ENCODE peak calls at places on chromosome 22, in six cellular contexts. One of them, this sample, is unnamed.

GRCh38 chr22:27850000-27850465 is 48.5 kb upstream of the MN1 start:
- DNase-seq in endothelial cell: no peak
- DNase-seq in psoas muscle: no peak
- DNase-seq in AG10803: peak
- DNase-seq in tibial nerve: peak
- DNase-seq in Peyer's patch: no peak
- DNase-seq in this sample: no peak

GRCh38 chr22:29700949-29701927 is 18.6 kb upstream of the CABP7 start:
- DNase-seq in endothelial cell: peak
- DNase-seq in psoas muscle: no peak
- DNase-seq in AG10803: no peak
- DNase-seq in tibial nerve: no peak
- DNase-seq in Peyer's patch: no peak
- DNase-seq in this sample: no peak

GRCh38 chr22:39501644-39502108 is 414 bp upstream of the MIEF1 start:
- DNase-seq in endothelial cell: no peak
- DNase-seq in psoas muscle: no peak
- DNase-seq in AG10803: no peak
- DNase-seq in tibial nerve: no peak
- DNase-seq in Peyer's patch: no peak
- DNase-seq in this sample: no peak

GRCh38 chr22:28822930-28823481 is 22.6 kb upstream of the XBP1 start:
- DNase-seq in endothelial cell: no peak
- DNase-seq in psoas muscle: no peak
- DNase-seq in AG10803: no peak
- DNase-seq in tibial nerve: no peak
- DNase-seq in Peyer's patch: no peak
- DNase-seq in this sample: no peak

GRCh38 chr22:48951836-48952235 is 875.8 kb downstream of the BRD1 start:
- DNase-seq in endothelial cell: no peak
- DNase-seq in psoas muscle: no peak
- DNase-seq in AG10803: no peak
- DNase-seq in tibial nerve: no peak
- DNase-seq in Peyer's patch: no peak
- DNase-seq in this sample: no peak

GRCh38 chr22:48245119-48245485 is 1482.7 kb downstream of the TBC1D22A start:
- DNase-seq in endothelial cell: no peak
- DNase-seq in psoas muscle: no peak
- DNase-seq in AG10803: no peak
- DNase-seq in tibial nerve: no peak
- DNase-seq in Peyer's patch: no peak
- DNase-seq in this sample: no peak

GRCh38 chr22:30390974-30391691 is 3.9 kb upstream of the RNF215 start:
- DNase-seq in endothelial cell: peak
- DNase-seq in psoas muscle: peak
- DNase-seq in AG10803: peak
- DNase-seq in tibial nerve: no peak
- DNase-seq in Peyer's patch: peak
- DNase-seq in this sample: peak

GRCh38 chr22:26168934-26169311 is 339 bp upstream of the SEZ6L start:
- DNase-seq in endothelial cell: no peak
- DNase-seq in psoas muscle: peak
- DNase-seq in AG10803: no peak
- DNase-seq in tibial nerve: no peak
- DNase-seq in Peyer's patch: no peak
- DNase-seq in this sample: no peak

GRCh38 chr22:41782751-41783150 is 17.7 kb upstream of the CCDC134 start:
- DNase-seq in endothelial cell: no peak
- DNase-seq in psoas muscle: no peak
- DNase-seq in AG10803: no peak
- DNase-seq in tibial nerve: no peak
- DNase-seq in Peyer's patch: no peak
- DNase-seq in this sample: peak

GRCh38 chr22:31583861-31584485 is 78.0 kb downstream of the PISD start:
- DNase-seq in endothelial cell: no peak
- DNase-seq in psoas muscle: no peak
- DNase-seq in AG10803: peak
- DNase-seq in tibial nerve: no peak
- DNase-seq in Peyer's patch: no peak
- DNase-seq in this sample: no peak

GRCh38 chr22:46917702-46918101 is 155.3 kb downstream of the TBC1D22A start:
- DNase-seq in endothelial cell: no peak
- DNase-seq in psoas muscle: no peak
- DNase-seq in AG10803: no peak
- DNase-seq in tibial nerve: no peak
- DNase-seq in Peyer's patch: no peak
- DNase-seq in this sample: no peak

GRCh38 chr22:29108137-29108536 is 35.3 kb downstream of the KREMEN1 start:
- DNase-seq in endothelial cell: no peak
- DNase-seq in psoas muscle: no peak
- DNase-seq in AG10803: peak
- DNase-seq in tibial nerve: no peak
- DNase-seq in Peyer's patch: no peak
- DNase-seq in this sample: no peak

GRCh38 chr22:40753114-40753513 is 66.0 kb downstream of the SLC25A17 start:
- DNase-seq in endothelial cell: no peak
- DNase-seq in psoas muscle: no peak
- DNase-seq in AG10803: no peak
- DNase-seq in tibial nerve: no peak
- DNase-seq in Peyer's patch: no peak
- DNase-seq in this sample: no peak

GRCh38 chr22:41446639-41447434 is at the start of gene TOB2:
- DNase-seq in endothelial cell: peak
- DNase-seq in psoas muscle: peak
- DNase-seq in AG10803: peak
- DNase-seq in tibial nerve: peak
- DNase-seq in Peyer's patch: peak
- DNase-seq in this sample: peak

GRCh38 chr22:43878079-43878795 is 13.6 kb downstream of the PNPLA5 start:
- DNase-seq in endothelial cell: no peak
- DNase-seq in psoas muscle: no peak
- DNase-seq in AG10803: no peak
- DNase-seq in tibial nerve: no peak
- DNase-seq in Peyer's patch: peak
- DNase-seq in this sample: no peak

GRCh38 chr22:46661221-46661851 is 41.1 kb downstream of the GRAMD4 start:
- DNase-seq in endothelial cell: no peak
- DNase-seq in psoas muscle: no peak
- DNase-seq in AG10803: no peak
- DNase-seq in tibial nerve: no peak
- DNase-seq in Peyer's patch: no peak
- DNase-seq in this sample: no peak

DNA sequence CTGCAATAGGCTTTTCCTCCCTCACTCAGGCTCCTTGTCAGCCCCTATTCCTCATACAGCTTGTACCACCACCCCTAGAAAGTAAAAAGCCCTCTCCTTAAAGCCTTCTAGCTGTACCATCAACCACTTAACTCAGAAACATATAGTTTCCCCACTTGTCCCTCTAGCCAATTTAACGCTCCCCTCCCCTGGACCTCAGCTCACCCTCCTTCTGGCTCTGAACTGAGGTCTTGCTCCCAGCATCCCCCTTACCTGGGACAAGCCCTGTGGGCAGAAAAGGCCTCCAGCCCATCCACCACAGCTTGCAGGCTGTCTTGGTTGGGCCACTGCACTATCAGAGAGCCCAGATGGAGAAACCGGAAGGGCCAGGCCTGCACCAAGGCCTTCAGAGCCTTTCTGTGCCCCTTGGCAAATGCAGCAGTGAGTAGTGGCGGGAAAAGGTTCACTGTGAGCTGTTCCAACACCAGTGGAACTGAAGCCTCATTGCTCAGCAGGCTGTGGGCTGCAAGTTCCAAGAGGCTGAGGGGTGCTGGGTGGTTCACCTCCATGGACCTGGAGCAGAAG is 12.4 kb upstream of the TOP3B start:
- DNase-seq in endothelial cell: no peak
- DNase-seq in psoas muscle: no peak
- DNase-seq in AG10803: no peak
- DNase-seq in tibial nerve: no peak
- DNase-seq in Peyer's patch: no peak
- DNase-seq in this sample: no peak
- TF ChIP-seq CTCF in endothelial cell: no peak
- TF ChIP-seq CTCF in psoas muscle: no peak
- TF ChIP-seq CTCF in AG10803: no peak
- TF ChIP-seq CTCF in tibial nerve: no peak
- TF ChIP-seq CTCF in Peyer's patch: no peak
- TF ChIP-seq CTCF in this sample: no peak

DNA sequence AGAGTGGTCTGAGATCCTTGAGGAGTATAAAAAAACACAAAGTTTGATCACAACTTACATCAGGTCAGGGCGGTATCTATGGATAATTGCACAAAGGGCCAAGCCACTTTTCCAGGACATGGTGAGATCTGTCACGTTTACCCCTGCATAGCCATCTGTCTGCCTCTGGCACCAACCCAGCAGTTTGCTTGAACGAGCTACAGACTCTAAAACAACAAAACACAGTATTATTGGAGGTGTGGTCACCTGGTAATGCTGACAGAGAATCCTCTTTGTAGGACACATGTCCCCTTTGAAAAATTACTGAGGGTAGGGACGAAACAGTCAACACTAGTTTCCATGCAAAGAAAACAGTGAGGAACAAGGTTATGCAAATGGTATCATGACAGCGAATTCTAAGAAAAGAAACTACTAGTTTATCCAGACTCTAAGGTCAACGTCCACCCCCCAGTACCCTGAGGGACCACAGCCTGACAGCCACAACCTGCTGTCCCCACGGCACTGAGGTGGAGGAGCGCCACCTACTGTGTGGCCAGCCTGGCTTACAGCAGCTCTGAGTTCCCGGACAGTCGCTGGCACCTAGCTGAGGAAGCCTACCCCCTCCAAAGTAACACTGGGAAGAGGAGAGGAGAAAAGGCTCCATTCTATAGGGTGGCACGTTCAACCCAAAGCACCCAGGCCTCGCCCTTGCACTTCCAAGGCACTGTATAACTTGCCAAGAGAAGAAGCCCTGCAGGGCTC is 117.3 kb upstream of the BID start:
- DNase-seq in endothelial cell: peak
- DNase-seq in psoas muscle: peak
- DNase-seq in AG10803: no peak
- DNase-seq in tibial nerve: no peak
- DNase-seq in Peyer's patch: peak
- DNase-seq in this sample: no peak
- TF ChIP-seq CTCF in endothelial cell: no peak
- TF ChIP-seq CTCF in psoas muscle: peak
- TF ChIP-seq CTCF in AG10803: peak
- TF ChIP-seq CTCF in tibial nerve: peak
- TF ChIP-seq CTCF in Peyer's patch: peak
- TF ChIP-seq CTCF in this sample: no peak

GRCh38 chr22:24517446-24517845 is 22.3 kb downstream of the UPB1 start:
- DNase-seq in endothelial cell: no peak
- DNase-seq in psoas muscle: no peak
- DNase-seq in AG10803: no peak
- DNase-seq in tibial nerve: no peak
- DNase-seq in Peyer's patch: no peak
- DNase-seq in this sample: no peak

GRCh38 chr22:24515025-24515338 is 19.9 kb downstream of the UPB1 start:
- DNase-seq in endothelial cell: no peak
- DNase-seq in psoas muscle: no peak
- DNase-seq in AG10803: no peak
- DNase-seq in tibial nerve: no peak
- DNase-seq in Peyer's patch: no peak
- DNase-seq in this sample: no peak

GRCh38 chr22:24514241-24515024 is 19.3 kb downstream of the UPB1 start:
- DNase-seq in endothelial cell: no peak
- DNase-seq in psoas muscle: no peak
- DNase-seq in AG10803: no peak
- DNase-seq in tibial nerve: no peak
- DNase-seq in Peyer's patch: peak
- DNase-seq in this sample: no peak

GRCh38 chr22:24518228-24518627 is 23.1 kb downstream of the UPB1 start:
- DNase-seq in endothelial cell: no peak
- DNase-seq in psoas muscle: no peak
- DNase-seq in AG10803: no peak
- DNase-seq in tibial nerve: no peak
- DNase-seq in Peyer's patch: no peak
- DNase-seq in this sample: no peak

DNA sequence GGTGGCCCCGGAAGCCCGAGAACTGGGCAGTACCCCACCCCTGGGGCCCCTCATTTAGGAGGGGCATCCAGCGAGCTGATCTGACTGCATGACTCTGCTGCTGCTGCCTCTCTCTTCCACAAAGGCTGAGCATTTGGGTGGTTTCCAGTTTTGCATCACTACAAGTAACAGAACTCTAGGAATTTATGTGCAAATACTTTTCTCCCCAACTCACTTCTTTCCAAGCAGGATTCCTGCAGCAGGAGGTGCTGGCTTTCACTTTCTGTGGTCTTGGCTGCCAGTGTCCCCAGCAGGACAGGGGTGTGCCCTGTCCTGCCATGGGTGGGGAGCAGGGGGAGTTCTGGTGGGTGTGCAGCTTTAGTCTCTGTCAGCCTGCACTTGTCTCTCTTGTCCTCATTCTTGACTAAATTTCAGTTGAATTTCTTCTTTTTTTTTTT is 21.2 kb downstream of the UPB1 start:
- DNase-seq in endothelial cell: no peak
- DNase-seq in psoas muscle: no peak
- DNase-seq in AG10803: peak
- DNase-seq in tibial nerve: peak
- DNase-seq in Peyer's patch: no peak
- DNase-seq in this sample: peak
- TF ChIP-seq CTCF in endothelial cell: no peak
- TF ChIP-seq CTCF in psoas muscle: no peak
- TF ChIP-seq CTCF in AG10803: peak
- TF ChIP-seq CTCF in tibial nerve: no peak
- TF ChIP-seq CTCF in Peyer's patch: no peak
- TF ChIP-seq CTCF in this sample: no peak

GRCh38 chr22:45351956-45352355 is 42.2 kb downstream of the FAM118A start:
- DNase-seq in endothelial cell: no peak
- DNase-seq in psoas muscle: no peak
- DNase-seq in AG10803: no peak
- DNase-seq in tibial nerve: no peak
- DNase-seq in Peyer's patch: no peak
- DNase-seq in this sample: no peak

GRCh38 chr22:45349916-45350315 is 40.2 kb downstream of the FAM118A start:
- DNase-seq in endothelial cell: no peak
- DNase-seq in psoas muscle: no peak
- DNase-seq in AG10803: no peak
- DNase-seq in tibial nerve: no peak
- DNase-seq in Peyer's patch: no peak
- DNase-seq in this sample: no peak

GRCh38 chr22:45357492-45357891 is 47.8 kb downstream of the FAM118A start:
- DNase-seq in endothelial cell: no peak
- DNase-seq in psoas muscle: no peak
- DNase-seq in AG10803: no peak
- DNase-seq in tibial nerve: no peak
- DNase-seq in Peyer's patch: no peak
- DNase-seq in this sample: no peak

GRCh38 chr22:45358127-45358526 is 48.4 kb downstream of the FAM118A start:
- DNase-seq in endothelial cell: no peak
- DNase-seq in psoas muscle: no peak
- DNase-seq in AG10803: peak
- DNase-seq in tibial nerve: no peak
- DNase-seq in Peyer's patch: no peak
- DNase-seq in this sample: no peak

DNA sequence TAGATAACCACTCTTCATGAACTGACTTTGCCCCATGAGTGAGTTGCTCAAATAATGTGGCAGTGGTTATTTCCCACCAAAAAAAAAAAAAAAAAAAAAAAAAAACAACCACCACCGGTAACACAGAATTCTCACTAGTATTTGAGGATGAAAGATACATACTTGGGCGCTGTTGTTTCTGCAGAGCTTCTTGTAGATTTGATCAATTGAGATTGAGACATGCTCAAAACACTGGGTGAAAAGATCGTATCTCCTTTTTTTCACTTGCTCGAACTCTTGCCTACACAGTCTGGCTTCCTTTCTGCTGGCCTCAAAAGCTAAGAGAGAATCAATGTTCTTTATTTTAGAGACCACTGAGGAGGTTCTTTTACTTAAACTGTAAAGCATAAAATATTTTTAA is 44.1 kb downstream of the FAM118A start:
- DNase-seq in endothelial cell: no peak
- DNase-seq in psoas muscle: no peak
- DNase-seq in AG10803: no peak
- DNase-seq in tibial nerve: no peak
- DNase-seq in Peyer's patch: no peak
- DNase-seq in this sample: no peak
- TF ChIP-seq CTCF in endothelial cell: no peak
- TF ChIP-seq CTCF in psoas muscle: no peak
- TF ChIP-seq CTCF in AG10803: no peak
- TF ChIP-seq CTCF in tibial nerve: no peak
- TF ChIP-seq CTCF in Peyer's patch: no peak
- TF ChIP-seq CTCF in this sample: no peak